ENCODE peak calls at places on chromosomes 13 and 19, in six cellular contexts. I is left colon; T is cardiac fibroblast; U is T-helper 9 cell; B is ELR; Y is CD4-positive, alpha-beta T cell. O is an unnamed sample.

GRCh38 chr19:31232220-31232619 is 117.0 kb downstream of the TSHZ3 start:
- DNase-seq in I (no peak), T (peak), U (no peak), B (peak), Y (no peak), O (no peak)

GRCh38 chr19:58277197-58277596 is 1.6 kb upstream of the ZNF8 start:
- DNase-seq in I (no peak), T (no peak), U (no peak), B (no peak), Y (no peak), O (no peak)

GRCh38 chr19:14383898-14384669 is 2.8 kb downstream of the ADGRE5 start:
- DNase-seq in I (peak), T (peak), U (peak), B (peak), Y (no peak), O (no peak)

GRCh38 chr13:35699181-35699580 is 222.7 kb upstream of the MAB21L1 start:
- DNase-seq in I (no peak), T (peak), U (no peak), B (peak), Y (no peak), O (no peak)

GRCh38 chr19:277581-278165 is 13.5 kb downstream of the PLPP2 start:
- DNase-seq in I (no peak), T (peak), U (no peak), B (no peak), Y (no peak), O (no peak)

GRCh38 chr13:113627136-113627535 is 30.9 kb downstream of the ATP4B start:
- DNase-seq in I (no peak), T (no peak), U (no peak), B (no peak), Y (no peak), O (no peak)

GRCh38 chr13:77409412-77409811 is 82.5 kb upstream of the MYCBP2 start:
- DNase-seq in I (no peak), T (no peak), U (no peak), B (no peak), Y (no peak), O (no peak)

GRCh38 chr19:57165846-57166245 is 1.4 kb downstream of the DUXA start:
- DNase-seq in I (no peak), T (peak), U (no peak), B (peak), Y (no peak), O (no peak)

GRCh38 chr19:41548954-41549688 is 26.8 kb upstream of the CEACAM21 start:
- DNase-seq in I (no peak), T (no peak), U (peak), B (no peak), Y (peak), O (no peak)

GRCh38 chr13:113083402-113084061 is 22.1 kb upstream of the F7 start:
- DNase-seq in I (no peak), T (peak), U (no peak), B (no peak), Y (no peak), O (peak)

GRCh38 chr19:41792513-41793413 is 3.6 kb upstream of the CEACAM3 start:
- DNase-seq in I (no peak), T (peak), U (peak), B (peak), Y (peak), O (no peak)

GRCh38 chr13:46121597-46122163 is 16.8 kb upstream of the CPB2 start:
- DNase-seq in I (no peak), T (no peak), U (no peak), B (no peak), Y (no peak), O (no peak)